ENCODE peak calls at places on chromosomes 2 and 18, in four cellular contexts. One of them, this sample, is unnamed. For H3K4me1, the result is how much of the 10 kb centered on the place peaks cover.

GRCh38 chr2:158671381-158672245 is 123.5 kb upstream of the DAPL1 start:
- DNase-seq in ovary: no peak
- DNase-seq in gastrocnemius medialis: no peak
- DNase-seq in fibroblast of lung: no peak
- DNase-seq in this sample: no peak

GRCh38 chr2:11248-11941 is 34.9 kb downstream of the FAM110C start:
- DNase-seq in ovary: peak
- DNase-seq in gastrocnemius medialis: no peak
- DNase-seq in fibroblast of lung: peak
- DNase-seq in this sample: peak

GRCh38 chr2:201858781-201859180 is 52.4 kb downstream of the CDK15 start:
- DNase-seq in ovary: peak
- DNase-seq in gastrocnemius medialis: no peak
- DNase-seq in fibroblast of lung: peak
- DNase-seq in this sample: no peak

GRCh38 chr2:99831772-99832171 is 310.6 kb downstream of the AFF3 start:
- DNase-seq in ovary: no peak
- DNase-seq in gastrocnemius medialis: no peak
- DNase-seq in fibroblast of lung: no peak
- DNase-seq in this sample: no peak

GRCh38 chr2:191322838-191323506 is 77.8 kb downstream of the MYO1B start:
- DNase-seq in ovary: no peak
- DNase-seq in gastrocnemius medialis: no peak
- DNase-seq in fibroblast of lung: no peak
- DNase-seq in this sample: no peak

GRCh38 chr18:10454800-10455550 is 540 bp downstream of the APCDD1 start:
- DNase-seq in ovary: peak
- DNase-seq in gastrocnemius medialis: no peak
- DNase-seq in fibroblast of lung: peak
- DNase-seq in this sample: no peak

GRCh38 chr2:182248898-182249297 is 177.9 kb downstream of the PDE1A start:
- DNase-seq in ovary: no peak
- DNase-seq in gastrocnemius medialis: no peak
- DNase-seq in fibroblast of lung: no peak
- DNase-seq in this sample: no peak

GRCh38 chr18:2304378-2305175 is 266.7 kb downstream of the METTL4 start:
- DNase-seq in ovary: no peak
- DNase-seq in gastrocnemius medialis: no peak
- DNase-seq in fibroblast of lung: no peak
- DNase-seq in this sample: no peak

GRCh38 chr18:36203360-36203895 is 16.1 kb downstream of the MOCOS start:
- DNase-seq in ovary: no peak
- DNase-seq in gastrocnemius medialis: no peak
- DNase-seq in fibroblast of lung: no peak
- DNase-seq in this sample: no peak

GRCh38 chr2:120287183-120288015 is 34.7 kb downstream of the RALB start:
- DNase-seq in ovary: no peak
- DNase-seq in gastrocnemius medialis: no peak
- DNase-seq in fibroblast of lung: peak
- DNase-seq in this sample: no peak

GRCh38 chr18:9173770-9174233 is 37.2 kb downstream of the ANKRD12 start:
- DNase-seq in ovary: no peak
- DNase-seq in gastrocnemius medialis: no peak
- DNase-seq in fibroblast of lung: no peak
- DNase-seq in this sample: no peak

GRCh38 chr2:39620067-39620466 is 45.6 kb upstream of the TMEM178A start:
- DNase-seq in ovary: peak
- DNase-seq in gastrocnemius medialis: peak
- DNase-seq in fibroblast of lung: peak
- DNase-seq in this sample: peak

GRCh38 chr2:133787651-133788050 is 219.4 kb upstream of the NCKAP5 start:
- DNase-seq in ovary: no peak
- DNase-seq in gastrocnemius medialis: no peak
- DNase-seq in fibroblast of lung: no peak
- DNase-seq in this sample: no peak

GRCh38 chr2:129006135-129006885 is 687.6 kb upstream of the HS6ST1 start:
- DNase-seq in ovary: no peak
- DNase-seq in gastrocnemius medialis: no peak
- DNase-seq in fibroblast of lung: no peak
- DNase-seq in this sample: no peak

GRCh38 chr2:263022-263738 is 652 bp downstream of the SH3YL1 start:
- DNase-seq in ovary: peak
- DNase-seq in gastrocnemius medialis: no peak
- DNase-seq in fibroblast of lung: no peak
- DNase-seq in this sample: no peak

GRCh38 chr2:61419129-61419528 is 51.8 kb downstream of the USP34 start:
- DNase-seq in ovary: no peak
- DNase-seq in gastrocnemius medialis: no peak
- DNase-seq in fibroblast of lung: no peak
- DNase-seq in this sample: no peak

GRCh38 chr2:131148426-131148825 is 43.3 kb downstream of the PLEKHB2 start:
- DNase-seq in ovary: no peak
- DNase-seq in gastrocnemius medialis: no peak
- DNase-seq in fibroblast of lung: no peak
- DNase-seq in this sample: no peak

GRCh38 chr18:8526316-8526715 is 82.9 kb upstream of the RAB12 start:
- DNase-seq in ovary: no peak
- DNase-seq in gastrocnemius medialis: no peak
- DNase-seq in fibroblast of lung: no peak
- DNase-seq in this sample: no peak

GRCh38 chr2:25673170-25674002 is at the start of gene DTNB:
- DNase-seq in ovary: peak
- DNase-seq in gastrocnemius medialis: peak
- DNase-seq in fibroblast of lung: peak
- DNase-seq in this sample: peak

GRCh38 chr2:10009811-10010781 is 33.3 kb upstream of the KLF11 start:
- DNase-seq in ovary: peak
- DNase-seq in gastrocnemius medialis: peak
- DNase-seq in fibroblast of lung: peak
- DNase-seq in this sample: peak

GRCh38 chr2:113173563-113174368 is at the start of gene PSD4:
- DNase-seq in ovary: no peak
- DNase-seq in gastrocnemius medialis: peak
- DNase-seq in fibroblast of lung: no peak
- DNase-seq in this sample: peak

GRCh38 chr2:71068218-71069035 is at the start of gene NAGK:
- DNase-seq in ovary: peak
- DNase-seq in gastrocnemius medialis: peak
- DNase-seq in fibroblast of lung: peak
- DNase-seq in this sample: peak

GRCh38 chr2:217279571-217279970 is 419.7 kb upstream of the TNP1 start:
- DNase-seq in ovary: no peak
- DNase-seq in gastrocnemius medialis: peak
- DNase-seq in fibroblast of lung: peak
- DNase-seq in this sample: no peak

GRCh38 chr2:181231886-181232644 is 225.1 kb upstream of the ITGA4 start:
- DNase-seq in ovary: no peak
- DNase-seq in gastrocnemius medialis: no peak
- DNase-seq in fibroblast of lung: peak
- DNase-seq in this sample: no peak

GRCh38 chr2:197113221-197113831 is 186.8 kb upstream of the PGAP1 start:
- DNase-seq in ovary: no peak
- DNase-seq in gastrocnemius medialis: no peak
- DNase-seq in fibroblast of lung: peak
- DNase-seq in this sample: no peak

GRCh38 chr2:67872481-67872880 is 190.3 kb downstream of the C1D start:
- DNase-seq in ovary: no peak
- DNase-seq in gastrocnemius medialis: no peak
- DNase-seq in fibroblast of lung: no peak
- DNase-seq in this sample: no peak

GRCh38 chr2:144583741-144584453 is 64.0 kb upstream of the ZEB2 start:
- DNase-seq in ovary: no peak
- DNase-seq in gastrocnemius medialis: no peak
- DNase-seq in fibroblast of lung: peak
- DNase-seq in this sample: no peak

GRCh38 chr2:112583497-112584133 is 794 bp upstream of the CHCHD5 start:
- DNase-seq in ovary: no peak
- DNase-seq in gastrocnemius medialis: no peak
- DNase-seq in fibroblast of lung: peak
- DNase-seq in this sample: no peak

GRCh38 chr18:32688821-32689220 is 84.0 kb downstream of the KLHL14 start:
- DNase-seq in ovary: no peak
- DNase-seq in gastrocnemius medialis: no peak
- DNase-seq in fibroblast of lung: no peak
- DNase-seq in this sample: no peak

GRCh38 chr18:32684940-32685339 is 87.9 kb downstream of the KLHL14 start:
- DNase-seq in ovary: no peak
- DNase-seq in gastrocnemius medialis: no peak
- DNase-seq in fibroblast of lung: no peak
- DNase-seq in this sample: no peak

GRCh38 chr18:32677578-32677977 is 95.2 kb downstream of the KLHL14 start:
- DNase-seq in ovary: no peak
- DNase-seq in gastrocnemius medialis: no peak
- DNase-seq in fibroblast of lung: no peak
- DNase-seq in this sample: no peak

GRCh38 chr18:32683044-32683443 is 89.8 kb downstream of the KLHL14 start:
- DNase-seq in ovary: no peak
- DNase-seq in gastrocnemius medialis: no peak
- DNase-seq in fibroblast of lung: no peak
- DNase-seq in this sample: no peak
- TF ChIP-seq CTCF in ovary: no peak
- TF ChIP-seq CTCF in gastrocnemius medialis: no peak
- TF ChIP-seq CTCF in fibroblast of lung: no peak
- TF ChIP-seq CTCF in this sample: no peak

GRCh38 chr2:203871371-203871983 is 3.9 kb downstream of the CTLA4 start:
- DNase-seq in ovary: no peak
- DNase-seq in gastrocnemius medialis: no peak
- DNase-seq in fibroblast of lung: no peak
- DNase-seq in this sample: no peak

GRCh38 chr2:203873921-203874631 is 6.5 kb downstream of the CTLA4 start:
- DNase-seq in ovary: no peak
- DNase-seq in gastrocnemius medialis: no peak
- DNase-seq in fibroblast of lung: no peak
- DNase-seq in this sample: no peak

GRCh38 chr2:203875471-203875870 is 7.9 kb downstream of the CTLA4 start:
- DNase-seq in ovary: no peak
- DNase-seq in gastrocnemius medialis: no peak
- DNase-seq in fibroblast of lung: no peak
- DNase-seq in this sample: no peak

GRCh38 chr2:203870942-203871341 is 3.4 kb downstream of the CTLA4 start:
- DNase-seq in ovary: no peak
- DNase-seq in gastrocnemius medialis: no peak
- DNase-seq in fibroblast of lung: no peak
- DNase-seq in this sample: no peak

DNA sequence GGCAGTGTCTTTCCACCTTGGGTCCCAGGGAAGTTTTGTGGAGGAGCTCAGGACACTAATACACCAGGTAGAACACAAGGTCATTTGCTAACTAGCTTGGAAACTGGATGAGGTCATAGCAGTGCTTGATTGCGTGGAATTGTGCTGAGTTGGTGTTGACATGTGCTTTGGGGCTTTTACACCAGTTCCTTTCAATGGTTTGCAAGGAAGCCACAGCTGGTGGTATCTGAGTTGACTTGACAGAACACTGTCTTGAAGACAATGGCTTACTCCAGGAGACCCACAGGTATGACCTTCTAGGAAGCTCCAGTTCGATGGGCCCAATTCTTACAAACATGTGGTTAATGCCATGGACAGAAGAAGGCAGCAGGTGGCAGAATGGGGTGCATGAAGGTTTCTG is 5.9 kb downstream of the CTLA4 start:
- DNase-seq in ovary: no peak
- DNase-seq in gastrocnemius medialis: no peak
- DNase-seq in fibroblast of lung: no peak
- DNase-seq in this sample: no peak
- H3K4me1 ChIP-seq in ovary: under half
- H3K4me1 ChIP-seq in gastrocnemius medialis: under half
- H3K4me1 ChIP-seq in fibroblast of lung: under half
- H3K4me1 ChIP-seq in this sample: under half

GRCh38 chr18:4130734-4131719 is 324.1 kb downstream of the DLGAP1 start:
- DNase-seq in ovary: no peak
- DNase-seq in gastrocnemius medialis: no peak
- DNase-seq in fibroblast of lung: no peak
- DNase-seq in this sample: no peak
- TF ChIP-seq CTCF in ovary: no peak
- TF ChIP-seq CTCF in gastrocnemius medialis: no peak
- TF ChIP-seq CTCF in fibroblast of lung: no peak
- TF ChIP-seq CTCF in this sample: no peak

GRCh38 chr2:121771976-121772742 is 16.7 kb downstream of the TSN start:
- DNase-seq in ovary: no peak
- DNase-seq in gastrocnemius medialis: no peak
- DNase-seq in fibroblast of lung: peak
- DNase-seq in this sample: no peak

GRCh38 chr2:121768143-121768755 is 12.8 kb downstream of the TSN start:
- DNase-seq in ovary: no peak
- DNase-seq in gastrocnemius medialis: no peak
- DNase-seq in fibroblast of lung: no peak
- DNase-seq in this sample: no peak

GRCh38 chr2:121764681-121765228 is 9.3 kb downstream of the TSN start:
- DNase-seq in ovary: no peak
- DNase-seq in gastrocnemius medialis: no peak
- DNase-seq in fibroblast of lung: no peak
- DNase-seq in this sample: no peak

GRCh38 chr2:121766624-121767023 is 11.2 kb downstream of the TSN start:
- DNase-seq in ovary: no peak
- DNase-seq in gastrocnemius medialis: no peak
- DNase-seq in fibroblast of lung: no peak
- DNase-seq in this sample: no peak
- H3K4me1 ChIP-seq in ovary: under half
- H3K4me1 ChIP-seq in gastrocnemius medialis: under half
- H3K4me1 ChIP-seq in fibroblast of lung: under half
- H3K4me1 ChIP-seq in this sample: under half

GRCh38 chr2:75130171-75130570 is 69.1 kb downstream of the TACR1 start:
- DNase-seq in ovary: no peak
- DNase-seq in gastrocnemius medialis: no peak
- DNase-seq in fibroblast of lung: no peak
- DNase-seq in this sample: no peak
- TF ChIP-seq CTCF in ovary: no peak
- TF ChIP-seq CTCF in gastrocnemius medialis: no peak
- TF ChIP-seq CTCF in fibroblast of lung: no peak
- TF ChIP-seq CTCF in this sample: no peak

GRCh38 chr2:124286089-124286783 is 261.1 kb downstream of the CNTNAP5 start:
- DNase-seq in ovary: no peak
- DNase-seq in gastrocnemius medialis: no peak
- DNase-seq in fibroblast of lung: no peak
- DNase-seq in this sample: no peak

GRCh38 chr2:124289060-124289459 is 264.0 kb downstream of the CNTNAP5 start:
- DNase-seq in ovary: no peak
- DNase-seq in gastrocnemius medialis: no peak
- DNase-seq in fibroblast of lung: no peak
- DNase-seq in this sample: no peak

DNA sequence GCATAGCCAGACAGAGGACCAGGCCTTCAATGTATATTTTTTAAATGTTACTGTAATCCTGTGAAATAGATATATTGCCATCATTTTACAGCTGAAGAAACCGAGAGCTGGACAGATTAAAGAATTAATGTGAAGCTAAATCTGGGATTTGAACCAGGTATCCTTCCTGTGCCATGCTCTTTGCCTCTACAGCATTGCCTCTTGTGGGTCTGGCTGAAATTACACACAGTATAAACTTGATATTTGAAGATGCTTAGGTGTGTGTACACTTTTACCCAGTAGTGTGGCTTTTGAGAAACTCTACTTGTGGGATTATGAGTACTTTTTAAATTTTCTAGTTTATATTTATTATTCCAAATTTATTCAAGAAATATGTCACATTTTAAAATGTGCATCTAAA is 264.5 kb downstream of the CNTNAP5 start:
- DNase-seq in ovary: no peak
- DNase-seq in gastrocnemius medialis: no peak
- DNase-seq in fibroblast of lung: no peak
- DNase-seq in this sample: no peak
- H3K4me1 ChIP-seq in ovary: under half
- H3K4me1 ChIP-seq in gastrocnemius medialis: under half
- H3K4me1 ChIP-seq in fibroblast of lung: under half
- H3K4me1 ChIP-seq in this sample: under half

This sample was measured in left ventricle myocardium inferior.